ENCODE peak calls at places on chromosome 3, in seven cellular contexts. W, N, R, C, M, H and B are unnamed samples.
A peak's percentile ranks its signal among the peaks of the same experiment; 100 is the strongest.

GRCh38 chr3:46127503-46127902 is 80.6 kb downstream of the CCR1 start:
- DNase-seq in W (no peak), N (peak; percentile 13), R (no peak), C (peak; percentile 89), M (peak; percentile 72), H (no peak), B (no peak)

GRCh38 chr3:145286937-145287336 is 874.0 kb downstream of the PLOD2 start:
- DNase-seq in W (no peak), N (no peak), R (no peak), C (no peak), M (no peak), H (no peak), B (no peak)

GRCh38 chr3:13086594-13086993 is 13.4 kb upstream of the IQSEC1 start:
- DNase-seq in W (no peak), N (no peak), R (no peak), C (no peak), M (no peak), H (no peak), B (no peak)

GRCh38 chr3:125055913-125056705 is at the start of gene HEG1:
- DNase-seq in W (no peak), N (peak; percentile 51), R (no peak), C (peak; percentile 95), M (peak; percentile 94), H (peak; percentile 89), B (peak; percentile 91)

GRCh38 chr3:58082047-58082446 is 73.8 kb downstream of the FLNB start:
- DNase-seq in W (no peak), N (no peak), R (no peak), C (no peak), M (no peak), H (no peak), B (no peak)

GRCh38 chr3:131561511-131561910 is 58.7 kb upstream of the MRPL3 start:
- DNase-seq in W (no peak), N (no peak), R (no peak), C (peak; percentile 59), M (no peak), H (peak; percentile 8), B (peak; percentile 54)

GRCh38 chr3:116337229-116337628 is 108.1 kb downstream of the LSAMP start:
- DNase-seq in W (no peak), N (no peak), R (no peak), C (no peak), M (no peak), H (no peak), B (no peak)

GRCh38 chr3:182633206-182633605 is 160.1 kb upstream of the ATP11B start:
- DNase-seq in W (no peak), N (no peak), R (no peak), C (no peak), M (no peak), H (no peak), B (no peak)

GRCh38 chr3:99859855-99860254 is 42.2 kb downstream of the CMSS1 start:
- DNase-seq in W (no peak), N (peak; percentile 36), R (peak; percentile 32), C (peak; percentile 97), M (no peak), H (no peak), B (no peak)

GRCh38 chr3:125057186-125057850 is 1.5 kb upstream of the HEG1 start:
- DNase-seq in W (no peak), N (no peak), R (peak; percentile 58), C (peak; percentile 91), M (no peak), H (no peak), B (no peak)

GRCh38 chr3:112587336-112587735 is 25.5 kb downstream of the SLC35A5 start:
- DNase-seq in W (no peak), N (no peak), R (no peak), C (no peak), M (no peak), H (no peak), B (no peak)

GRCh38 chr3:108124337-108125150 is 33.7 kb upstream of the CD47 start:
- DNase-seq in W (no peak), N (no peak), R (no peak), C (no peak), M (peak; percentile 60), H (peak; percentile 7), B (no peak)

GRCh38 chr3:64291956-64292355 is 66.7 kb upstream of the PRICKLE2 start:
- DNase-seq in W (no peak), N (no peak), R (no peak), C (peak; percentile 92), M (no peak), H (no peak), B (no peak)

GRCh38 chr3:71930056-71930991 is 145.4 kb upstream of the PROK2 start:
- DNase-seq in W (no peak), N (peak; percentile 23), R (peak; percentile 19), C (peak; percentile 87), M (peak; percentile 85), H (peak; percentile 82), B (peak; percentile 69)

GRCh38 chr3:186825294-186825821 is 17.2 kb upstream of the ADIPOQ start:
- DNase-seq in W (no peak), N (no peak), R (no peak), C (peak; percentile 83), M (peak; percentile 84), H (peak; percentile 74), B (peak; percentile 81)
- H3K4me2 ChIP-seq in W (peak overlapping the region; percentile 85), N (no peak overlapping the region), R (peak overlapping the region; percentile 60), C (peak overlapping the region; percentile 21), M (peak overlapping the region; percentile 64), H (peak overlapping the region; percentile 92), B (peak overlapping the region; percentile 98)

GRCh38 chr3:197791120-197792018 is at the start of gene LRCH3:
- DNase-seq in W (peak; percentile 58), N (peak; percentile 65), R (no peak), C (peak; percentile 89), M (peak; percentile 90), H (peak; percentile 94), B (peak; percentile 96)

GRCh38 chr3:197794115-197794514 is 3.1 kb downstream of the LRCH3 start:
- DNase-seq in W (no peak), N (no peak), R (no peak), C (no peak), M (no peak), H (no peak), B (no peak)

GRCh38 chr3:197795200-197795599 is 4.1 kb downstream of the LRCH3 start:
- DNase-seq in W (no peak), N (peak; percentile 50), R (no peak), C (peak; percentile 93), M (no peak), H (no peak), B (no peak)

GRCh38 chr3:197792019-197792647 is 1.1 kb downstream of the LRCH3 start:
- DNase-seq in W (no peak), N (no peak), R (no peak), C (peak; percentile 61), M (peak; percentile 14), H (no peak), B (no peak)

GRCh38 chr3:197793246-197793645 is 2.2 kb downstream of the LRCH3 start:
- DNase-seq in W (no peak), N (no peak), R (peak; percentile 45), C (peak; percentile 68), M (peak; percentile 30), H (no peak), B (no peak)
- H3K4me2 ChIP-seq in W (no peak overlapping the region), N (peak overlapping the region; percentile 39), R (peak overlapping the region; percentile 60), C (peak overlapping the region; percentile 70), M (no peak overlapping the region), H (peak overlapping the region; percentile 25), B (peak overlapping the region; percentile 22)

DNA sequence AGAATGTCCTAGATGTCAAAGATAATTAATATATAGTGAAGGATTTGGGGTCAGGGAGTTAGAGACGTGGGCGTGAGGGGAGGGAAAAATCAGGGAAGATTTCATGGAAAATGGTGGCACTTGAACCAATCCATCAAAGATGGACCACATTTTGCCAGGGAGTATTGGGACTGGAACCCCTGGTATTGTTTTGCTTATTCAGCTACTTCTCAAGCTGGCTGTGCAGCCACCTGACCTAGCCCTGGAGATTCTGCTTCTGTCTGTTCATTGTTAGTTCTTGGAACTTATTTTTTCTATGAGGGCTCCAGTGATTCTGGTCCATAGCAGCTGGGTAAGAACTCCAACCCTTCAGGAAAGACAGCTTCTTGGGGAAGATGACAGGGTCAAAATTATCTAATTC is 3.3 kb upstream of the THRB start:
- DNase-seq in W (no peak), N (no peak), R (no peak), C (no peak), M (no peak), H (no peak), B (no peak)
- H3K4me2 ChIP-seq in W (peak overlapping the region; percentile 33), N (no peak overlapping the region), R (no peak overlapping the region), C (no peak overlapping the region), M (no peak overlapping the region), H (peak overlapping the region; percentile 44), B (no peak overlapping the region)

GRCh38 chr3:52197499-52197841 is 490 bp upstream of the ALAS1 start:
- DNase-seq in W (no peak), N (no peak), R (no peak), C (no peak), M (no peak), H (no peak), B (no peak)
- H3K4me2 ChIP-seq in W (peak overlapping the region; percentile 92), N (peak overlapping the region; percentile 94), R (peak overlapping the region; percentile 83), C (peak overlapping the region; percentile 83), M (peak overlapping the region; percentile 85), H (peak overlapping the region; percentile 100), B (peak overlapping the region; percentile 91)

DNA sequence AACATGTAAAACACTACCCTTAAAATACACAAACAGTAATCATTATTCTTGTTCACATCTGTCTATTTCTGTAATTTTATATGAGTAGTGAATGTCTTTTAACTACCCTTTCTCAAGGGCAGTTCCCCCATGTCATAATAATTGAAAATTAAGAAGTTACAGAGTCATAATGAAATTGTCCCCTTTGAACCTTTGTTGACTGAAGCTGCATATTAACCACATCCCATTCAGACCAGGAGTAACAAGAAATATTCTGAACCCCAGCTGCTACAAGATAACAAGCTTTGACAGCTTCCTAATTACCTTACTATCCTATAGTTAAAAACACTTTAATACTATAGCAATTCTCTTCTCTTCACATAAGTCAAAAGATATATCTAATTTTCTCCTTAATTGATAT is 635.9 kb upstream of the SUCLG2 start:
- DNase-seq in W (no peak), N (no peak), R (no peak), C (no peak), M (no peak), H (no peak), B (no peak)
- H3K4me2 ChIP-seq in W (no peak overlapping the region), N (no peak overlapping the region), R (no peak overlapping the region), C (no peak overlapping the region), M (no peak overlapping the region), H (no peak overlapping the region), B (no peak overlapping the region)

DNA sequence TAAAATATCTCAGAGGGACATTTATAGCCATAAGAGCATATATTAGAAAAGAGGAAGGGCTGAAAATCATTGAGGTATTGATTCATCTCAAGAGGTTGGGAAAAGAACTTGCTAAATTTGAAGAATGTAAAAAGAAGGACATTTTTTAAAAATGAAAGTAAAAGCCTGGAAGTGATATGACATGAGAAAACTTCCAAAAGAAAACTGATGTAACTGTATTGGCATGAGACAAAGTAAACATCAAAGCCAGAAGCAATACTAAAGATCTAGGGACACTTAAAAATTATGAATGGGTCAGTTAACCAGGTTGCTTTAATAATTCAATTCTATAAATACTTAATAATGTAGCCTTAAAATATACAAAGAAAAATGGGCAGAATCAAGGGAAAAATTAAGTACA is 31.9 kb downstream of the CEP63 start:
- DNase-seq in W (no peak), N (no peak), R (no peak), C (peak; percentile 46), M (no peak), H (no peak), B (no peak)
- H3K4me2 ChIP-seq in W (no peak overlapping the region), N (peak overlapping the region; percentile 55), R (no peak overlapping the region), C (peak overlapping the region; percentile 89), M (no peak overlapping the region), H (no peak overlapping the region), B (no peak overlapping the region)